ENCODE peak calls at places on chromosomes 1 and 21, in six cellular contexts. W, Z, V, P, N and U are unnamed samples.

GRCh38 chr1:29453502-29454240 is 217.3 kb downstream of the PTPRU start:
- DNase-seq in W (no peak), N (no peak), Z (no peak), V (peak), P (no peak), U (peak)

GRCh38 chr1:160206421-160207117 is 1.4 kb downstream of the PEA15 start:
- DNase-seq in W (no peak), Z (no peak), N (no peak), V (no peak), P (no peak), U (no peak)

GRCh38 chr1:244113532-244114320 is 62.6 kb downstream of the ZBTB18 start:
- DNase-seq in W (no peak), N (no peak), Z (no peak), P (no peak), V (no peak), U (no peak)

GRCh38 chr1:230022666-230023380 is 44.2 kb upstream of the GALNT2 start:
- DNase-seq in N (no peak), W (no peak), P (no peak), Z (no peak), V (no peak), U (no peak)

GRCh38 chr1:42165511-42166210 is 1.1 kb upstream of the GUCA2A start:
- DNase-seq in W (peak), V (no peak), Z (no peak), P (no peak), N (peak), U (no peak)

GRCh38 chr1:225763815-225764548 is 13.6 kb upstream of the SRP9 start:
- DNase-seq in V (no peak), N (peak), Z (no peak), P (no peak), W (no peak), U (no peak)

GRCh38 chr1:41613646-41614592 is 129.4 kb upstream of the EDN2 start:
- DNase-seq in N (no peak), P (no peak), V (no peak), Z (no peak), W (peak), U (no peak)

GRCh38 chr1:165287329-165287728 is 69.2 kb downstream of the LMX1A start:
- DNase-seq in V (no peak), Z (no peak), P (no peak), W (no peak), N (no peak), U (no peak)

GRCh38 chr1:19081218-19081893 is 124.9 kb upstream of the IFFO2 start:
- DNase-seq in N (no peak), V (no peak), W (no peak), P (no peak), Z (no peak), U (no peak)

GRCh38 chr1:243286409-243287127 is 30.7 kb downstream of the SDCCAG8 start:
- DNase-seq in P (no peak), V (no peak), W (no peak), Z (no peak), N (no peak), U (no peak)

GRCh38 chr1:35062518-35063196 is 16.5 kb upstream of the ZMYM1 start:
- DNase-seq in V (no peak), Z (no peak), P (no peak), W (no peak), N (no peak), U (no peak)

GRCh38 chr1:228289239-228289849 is 81.5 kb downstream of the OBSCN start:
- DNase-seq in P (no peak), W (peak), Z (no peak), V (no peak), N (peak), U (no peak)

GRCh38 chr1:154906621-154907081 is 29.9 kb downstream of the PMVK start:
- DNase-seq in Z (no peak), V (no peak), W (peak), N (no peak), P (no peak), U (no peak)
- TF ChIP-seq CTCF in Z (no peak), V (no peak), W (peak), N (peak), P (no peak), U (no peak)

GRCh38 chr1:116002781-116003455 is 26.6 kb downstream of the SLC22A15 start:
- DNase-seq in Z (no peak), W (no peak), V (no peak), N (no peak), P (no peak), U (no peak)
- TF ChIP-seq CTCF in Z (no peak), W (no peak), V (no peak), N (no peak), P (no peak), U (no peak)

GRCh38 chr21:44801468-44802395 is at the start of gene UBE2G2:
- DNase-seq in N (peak), Z (peak), V (peak), P (no peak), W (peak), U (peak)

GRCh38 chr21:44800103-44800502 is 1.5 kb downstream of the UBE2G2 start:
- DNase-seq in P (no peak), W (no peak), N (no peak), Z (no peak), V (no peak), U (peak)

GRCh38 chr21:44802396-44803153 is 955 bp upstream of the UBE2G2 start:
- DNase-seq in P (no peak), V (no peak), W (no peak), N (no peak), Z (no peak), U (no peak)

GRCh38 chr21:44803651-44804050 is 2.0 kb upstream of the UBE2G2 start:
- DNase-seq in V (no peak), N (no peak), W (no peak), Z (no peak), P (no peak), U (no peak)

DNA sequence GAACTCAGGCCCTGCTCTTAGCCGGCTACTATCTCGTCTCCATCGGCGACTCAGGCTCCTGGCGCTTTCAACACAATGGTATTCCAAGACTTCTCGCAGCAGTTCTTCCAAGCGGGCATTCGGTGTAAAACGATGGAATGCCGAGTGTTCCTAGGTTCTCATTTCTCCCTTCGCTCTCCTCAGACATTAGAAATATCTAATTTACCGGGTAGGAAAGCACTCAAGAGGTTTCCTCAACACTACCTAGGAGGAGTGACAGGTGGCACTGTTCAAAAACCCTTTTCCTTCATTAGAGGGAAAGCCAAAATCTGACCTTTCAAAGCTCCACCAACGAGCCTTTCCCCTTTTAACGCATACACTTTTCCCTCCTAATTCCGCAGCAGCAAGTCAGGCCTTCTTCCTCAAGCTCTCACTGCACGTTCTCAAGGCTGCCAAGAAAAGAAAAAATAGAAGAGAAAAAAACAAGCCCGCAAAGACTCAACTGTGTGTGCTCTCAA is 601 bp downstream of the UBE2G2 start:
- DNase-seq in Z (no peak), P (no peak), N (no peak), V (no peak), W (no peak), U (no peak)
- TF ChIP-seq CTCF in Z (peak), P (no peak), N (peak), V (peak), W (no peak), U (peak)

DNA sequence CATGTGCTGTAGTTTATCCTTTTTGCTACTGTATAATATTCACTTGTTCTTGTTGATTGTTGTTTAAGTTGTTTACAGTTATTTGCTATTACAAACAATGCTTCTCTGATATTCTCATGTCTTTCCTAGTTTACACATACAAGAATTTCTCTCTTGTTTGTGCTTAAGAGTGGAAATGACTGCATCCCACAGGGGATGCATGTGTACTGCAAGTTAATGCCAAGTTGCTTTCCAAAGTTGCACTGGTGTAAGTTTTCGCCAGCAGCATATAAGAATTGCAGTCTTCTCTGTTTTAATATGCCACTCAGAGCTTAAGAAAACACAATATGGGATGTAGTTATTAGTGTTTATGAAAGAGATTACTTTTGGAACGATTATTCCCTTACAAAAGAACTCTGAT is 97.7 kb downstream of the NEK7 start:
- DNase-seq in Z (no peak), W (no peak), P (no peak), N (no peak), V (no peak), U (no peak)
- TF ChIP-seq CTCF in Z (no peak), W (no peak), P (no peak), N (no peak), V (peak), U (no peak)

GRCh38 chr1:68162761-68163160 is 69.6 kb downstream of the WLS start:
- DNase-seq in N (no peak), Z (no peak), W (no peak), P (no peak), V (no peak), U (peak)
- TF ChIP-seq CTCF in N (no peak), Z (no peak), W (no peak), P (no peak), V (no peak), U (peak)